ENCODE peak calls at places on chromosome 3, in eight cellular contexts. Z is mucosa of descending colon, R is AG04449, A is dorsolateral prefrontal cortex, B is fibroblast of villous mesenchyme, M is AG09319, F is ovary, X is heart left ventricle. V is an unnamed sample.

GRCh38 chr3:62186967-62187366 is 186.4 kb downstream of the FEZF2 start:
- DNase-seq in A (no peak), M (no peak), X (no peak), F (peak), Z (no peak), R (no peak), B (peak), V (no peak)

GRCh38 chr3:45748068-45748467 is 48.3 kb downstream of the SLC6A20 start:
- DNase-seq in Z (no peak), F (no peak), R (no peak), M (no peak), B (no peak), A (no peak), X (no peak), V (no peak)

GRCh38 chr3:147191795-147192385 is 214.5 kb downstream of the ZIC4 start:
- DNase-seq in M (peak), R (peak), A (no peak), F (no peak), B (peak), X (no peak), Z (peak), V (no peak)

GRCh38 chr3:169091196-169091595 is 572.3 kb downstream of the MECOM start:
- DNase-seq in B (peak), A (no peak), F (no peak), R (no peak), M (no peak), X (no peak), Z (no peak), V (no peak)

GRCh38 chr3:157263027-157263426 is 103.1 kb upstream of the CCNL1 start:
- DNase-seq in F (no peak), Z (no peak), B (no peak), R (no peak), A (no peak), M (no peak), X (no peak), V (no peak)

GRCh38 chr3:185365281-185366211 is 2.6 kb downstream of the MAP3K13 start:
- DNase-seq in F (no peak), A (no peak), R (no peak), B (no peak), M (no peak), X (no peak), Z (peak), V (no peak)

GRCh38 chr3:98331329-98331728 is 22.3 kb upstream of the OR5K4 start:
- DNase-seq in R (no peak), M (no peak), B (no peak), X (no peak), A (no peak), Z (no peak), F (no peak), V (no peak)

GRCh38 chr3:34868935-34869334 is 770.4 kb upstream of the ARPP21 start:
- DNase-seq in M (no peak), X (no peak), R (no peak), B (no peak), Z (no peak), A (no peak), F (no peak), V (no peak)

GRCh38 chr3:89216021-89216739 is 108.8 kb downstream of the EPHA3 start:
- DNase-seq in B (no peak), F (no peak), M (no peak), Z (no peak), X (no peak), A (no peak), R (no peak), V (no peak)

GRCh38 chr3:118628704-118629341 is 405.8 kb downstream of the IGSF11 start:
- DNase-seq in M (peak), R (peak), X (peak), Z (peak), F (peak), B (peak), A (peak), V (peak)

GRCh38 chr3:130820976-130821375 is 72.9 kb upstream of the ATP2C1 start:
- DNase-seq in M (no peak), Z (no peak), B (peak), R (peak), F (no peak), X (no peak), A (no peak), V (no peak)

GRCh38 chr3:33287672-33288282 is 10.5 kb downstream of the FBXL2 start:
- DNase-seq in Z (no peak), M (no peak), A (no peak), F (no peak), B (no peak), R (no peak), X (no peak), V (no peak)

GRCh38 chr3:11820540-11821041 is 26.1 kb downstream of the TAMM41 start:
- DNase-seq in R (no peak), B (no peak), X (no peak), F (peak), Z (no peak), M (no peak), A (no peak), V (no peak)
- TF ChIP-seq CTCF in R (no peak), B (no peak), X (no peak), F (no peak), Z (no peak), M (no peak), A (no peak), V (no peak)

GRCh38 chr3:159766563-159767185 is 222.0 kb upstream of the IL12A start:
- DNase-seq in R (no peak), A (no peak), Z (no peak), F (no peak), X (peak), B (no peak), M (no peak), V (no peak)
- TF ChIP-seq CTCF in R (peak), A (peak), Z (peak), F (no peak), X (peak), B (peak), M (peak), V (peak)

DNA sequence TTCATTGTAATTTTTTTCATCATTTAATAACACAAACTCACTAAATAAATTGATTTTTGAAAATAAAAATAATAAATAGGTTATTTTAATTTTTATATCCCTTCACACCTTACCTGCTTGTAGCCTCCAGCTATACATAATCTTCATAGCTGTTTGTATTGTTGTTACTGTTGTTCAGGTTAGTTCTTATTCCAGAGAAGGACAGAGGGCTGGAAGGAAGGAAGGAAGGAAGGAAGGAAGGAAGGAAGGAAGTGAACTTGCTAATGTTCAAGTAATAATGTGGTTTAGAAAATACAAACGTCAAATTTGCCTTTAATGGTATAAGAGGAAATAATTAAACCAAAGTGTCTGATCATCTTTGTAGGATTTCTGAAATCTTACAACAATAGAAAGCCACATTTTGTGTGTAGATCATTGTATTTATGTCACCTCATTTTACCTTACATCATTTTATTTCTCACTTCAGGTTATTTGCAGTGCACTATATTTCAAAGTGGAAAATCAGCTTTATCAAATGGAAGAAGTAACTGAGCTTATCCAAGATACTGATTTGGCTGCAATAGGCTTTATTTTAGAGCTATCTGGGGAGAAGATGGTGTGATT is 660.0 kb upstream of the CCDC54 start:
- DNase-seq in Z (no peak), X (no peak), F (no peak), M (no peak), B (no peak), A (no peak), R (no peak), V (no peak)
- TF ChIP-seq CTCF in Z (no peak), X (no peak), F (no peak), M (no peak), B (no peak), A (no peak), R (no peak), V (no peak)

GRCh38 chr3:195711813-195712534 is 8.8 kb upstream of the MUC20 start:
- DNase-seq in M (no peak), F (no peak), A (no peak), X (no peak), R (no peak), B (no peak), Z (no peak), V (no peak)
- TF ChIP-seq CTCF in M (no peak), F (no peak), A (no peak), X (no peak), R (no peak), B (no peak), Z (no peak), V (no peak)

V was measured in mesothelial cell of epicardium.